ENCODE peak calls at places on chromosomes 1 and 21, in eight cellular contexts. S is psoas muscle, I is heart left ventricle, Y is mesendoderm, T is fibroblast of villous mesenchyme, W is epithelial cell of esophagus, O is OCI-LY7, H is fibroblast of mammary gland. R is an unnamed sample.

GRCh38 chr1:66395202-66396061 is 138.5 kb upstream of the SGIP1 start:
- DNase-seq in O (no peak), H (peak), Y (no peak), S (no peak), I (no peak), T (no peak), W (no peak), R (no peak)

GRCh38 chr21:26845066-26845749 is at the start of gene ADAMTS1:
- DNase-seq in W (peak), Y (peak), T (peak), H (peak), S (peak), O (no peak), I (peak), R (no peak)

GRCh38 chr1:67803380-67804279 is 29.6 kb downstream of the GNG12 start:
- DNase-seq in Y (no peak), O (no peak), S (no peak), I (no peak), H (peak), W (peak), T (peak), R (no peak)

GRCh38 chr21:35562876-35563275 is 497.4 kb downstream of the SETD4 start:
- DNase-seq in I (no peak), Y (no peak), S (no peak), H (peak), W (no peak), T (peak), O (no peak), R (no peak)

GRCh38 chr1:10867914-10868598 is 71.6 kb upstream of the CASZ1 start:
- DNase-seq in H (no peak), T (no peak), I (no peak), O (no peak), W (no peak), Y (no peak), S (peak), R (no peak)

GRCh38 chr1:155648207-155649147 is 38.5 kb downstream of the MSTO1 start:
- DNase-seq in W (peak), I (no peak), T (peak), Y (peak), S (no peak), O (peak), H (peak), R (no peak)

GRCh38 chr21:46171996-46172862 is 12.0 kb downstream of the SPATC1L start:
- DNase-seq in H (no peak), O (peak), S (no peak), T (no peak), Y (no peak), W (no peak), I (peak), R (no peak)

GRCh38 chr1:230365723-230366307 is 60.3 kb downstream of the PGBD5 start:
- DNase-seq in W (no peak), H (no peak), I (no peak), S (no peak), T (no peak), Y (peak), O (no peak), R (no peak)

GRCh38 chr1:110606784-110607662 is 865 bp upstream of the KCNA2 start:
- DNase-seq in I (no peak), Y (peak), T (no peak), H (no peak), S (no peak), W (no peak), O (no peak), R (peak)

GRCh38 chr1:175824079-175824478 is 80.7 kb upstream of the TNR start:
- DNase-seq in I (no peak), Y (peak), W (no peak), S (no peak), T (no peak), H (peak), O (peak), R (no peak)

GRCh38 chr1:229272164-229273158 is 1.6 kb downstream of the RAB4A start:
- DNase-seq in T (no peak), O (no peak), W (peak), I (no peak), S (no peak), Y (no peak), H (peak), R (no peak)

GRCh38 chr1:220278991-220279390 is 6.7 kb upstream of the RAB3GAP2 start:
- DNase-seq in T (peak), Y (no peak), W (no peak), O (no peak), S (no peak), H (no peak), I (no peak), R (no peak)

GRCh38 chr1:116432655-116433282 is 59.7 kb downstream of the ATP1A1 start:
- DNase-seq in T (no peak), Y (no peak), O (no peak), H (no peak), W (no peak), I (no peak), S (no peak), R (no peak)

GRCh38 chr1:227894831-227895451 is 52.8 kb downstream of the WNT9A start:
- DNase-seq in W (no peak), O (no peak), T (no peak), I (no peak), S (peak), H (no peak), Y (no peak), R (no peak)

GRCh38 chr1:208977861-208978260 is 605.7 kb upstream of the CAMK1G start:
- DNase-seq in W (peak), S (no peak), Y (no peak), I (no peak), T (no peak), O (no peak), H (peak), R (no peak)

GRCh38 chr1:166730299-166730888 is 108.9 kb upstream of the POGK start:
- DNase-seq in H (no peak), Y (peak), I (no peak), O (no peak), W (peak), T (no peak), S (no peak), R (no peak)

GRCh38 chr1:238606896-238607295 is 716.2 kb upstream of the ZP4 start:
- DNase-seq in Y (no peak), I (no peak), H (peak), S (no peak), O (no peak), W (peak), T (peak), R (no peak)

GRCh38 chr1:207389728-207390464 is 64.2 kb upstream of the CR2 start:
- DNase-seq in I (no peak), S (no peak), Y (no peak), W (peak), H (peak), T (no peak), O (no peak), R (no peak)

GRCh38 chr1:2292725-2293450 is 64.8 kb downstream of the SKI start:
- DNase-seq in I (no peak), S (no peak), Y (no peak), O (no peak), W (no peak), T (no peak), H (no peak), R (no peak)

GRCh38 chr1:239361403-239361802 is 25.0 kb upstream of the CHRM3 start:
- DNase-seq in H (peak), T (peak), Y (no peak), I (no peak), S (no peak), W (peak), O (no peak), R (no peak)

GRCh38 chr1:13927736-13928135 is 227.7 kb downstream of the PRDM2 start:
- DNase-seq in T (no peak), I (no peak), Y (no peak), S (no peak), W (no peak), O (no peak), H (no peak), R (no peak)

GRCh38 chr1:154400381-154400801 is 4.8 kb upstream of the IL6R start:
- DNase-seq in Y (no peak), O (no peak), S (no peak), W (no peak), H (no peak), I (no peak), T (no peak), R (no peak)

GRCh38 chr1:156496211-156496761 is 4.3 kb downstream of the MEF2D start:
- DNase-seq in T (peak), H (peak), W (no peak), S (no peak), O (peak), Y (no peak), I (peak), R (no peak)

GRCh38 chr1:155717041-155717440 is 28.1 kb downstream of the DAP3 start:
- DNase-seq in Y (no peak), S (no peak), H (no peak), O (peak), T (no peak), I (no peak), W (no peak), R (no peak)

GRCh38 chr1:45326627-45327591 is at the start of gene HPDL:
- DNase-seq in Y (peak), T (peak), W (peak), H (peak), I (peak), O (peak), S (peak), R (peak)

GRCh38 chr1:46571691-46572225 is 20.3 kb upstream of the KNCN start:
- DNase-seq in T (no peak), H (no peak), W (no peak), I (no peak), Y (no peak), S (no peak), O (no peak), R (no peak)

GRCh38 chr1:16026723-16027484 is 5.1 kb downstream of the CLCNKA start:
- DNase-seq in I (no peak), T (peak), O (no peak), W (no peak), H (no peak), Y (peak), S (peak), R (no peak)

GRCh38 chr21:27681841-27682240 is 715.0 kb upstream of the ADAMTS5 start:
- DNase-seq in O (no peak), W (peak), H (peak), T (no peak), S (no peak), Y (no peak), I (no peak), R (no peak)

GRCh38 chr1:45373573-45373972 is 33.3 kb upstream of the MUTYH start:
- DNase-seq in O (no peak), H (no peak), S (no peak), T (no peak), I (no peak), Y (no peak), W (no peak), R (no peak)

GRCh38 chr1:16120411-16120810 is 35.5 kb downstream of the EPHA2 start:
- DNase-seq in W (no peak), S (no peak), O (no peak), I (peak), H (no peak), T (peak), Y (peak), R (no peak)

DNA sequence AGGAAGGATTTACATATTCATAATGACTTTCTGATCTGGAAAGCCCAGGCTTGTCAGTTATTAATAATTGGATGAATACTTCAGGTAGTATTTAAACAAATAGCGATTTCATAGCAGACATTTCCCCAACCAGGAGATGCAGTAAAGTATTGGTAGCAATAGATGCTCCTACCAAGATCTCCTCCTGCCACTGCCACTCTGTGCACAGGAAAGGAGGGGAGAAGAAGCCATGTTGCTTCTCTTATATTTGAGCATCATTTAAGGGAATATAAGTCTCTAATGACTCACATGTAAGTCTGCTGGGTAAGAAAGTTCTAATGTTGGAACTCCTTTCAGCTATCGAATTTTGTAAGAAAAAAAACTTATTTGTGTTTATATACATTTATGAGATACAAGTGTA is 420 bp upstream of the IFI16 start:
- DNase-seq in S (no peak), I (no peak), W (no peak), Y (no peak), H (no peak), O (peak), T (no peak), R (no peak)
- H3K4me3 ChIP-seq in S (peak), I (no peak), W (no peak), Y (no peak), H (peak), O (peak), T (peak), R (peak)

GRCh38 chr1:100077525-100077924 is 55.2 kb downstream of the SASS6 start:
- DNase-seq in I (no peak), W (no peak), S (no peak), Y (no peak), T (no peak), H (no peak), O (no peak), R (no peak)
- H3K4me3 ChIP-seq in I (no peak), W (no peak), S (no peak), Y (no peak), T (no peak), H (no peak), O (no peak), R (no peak)

DNA sequence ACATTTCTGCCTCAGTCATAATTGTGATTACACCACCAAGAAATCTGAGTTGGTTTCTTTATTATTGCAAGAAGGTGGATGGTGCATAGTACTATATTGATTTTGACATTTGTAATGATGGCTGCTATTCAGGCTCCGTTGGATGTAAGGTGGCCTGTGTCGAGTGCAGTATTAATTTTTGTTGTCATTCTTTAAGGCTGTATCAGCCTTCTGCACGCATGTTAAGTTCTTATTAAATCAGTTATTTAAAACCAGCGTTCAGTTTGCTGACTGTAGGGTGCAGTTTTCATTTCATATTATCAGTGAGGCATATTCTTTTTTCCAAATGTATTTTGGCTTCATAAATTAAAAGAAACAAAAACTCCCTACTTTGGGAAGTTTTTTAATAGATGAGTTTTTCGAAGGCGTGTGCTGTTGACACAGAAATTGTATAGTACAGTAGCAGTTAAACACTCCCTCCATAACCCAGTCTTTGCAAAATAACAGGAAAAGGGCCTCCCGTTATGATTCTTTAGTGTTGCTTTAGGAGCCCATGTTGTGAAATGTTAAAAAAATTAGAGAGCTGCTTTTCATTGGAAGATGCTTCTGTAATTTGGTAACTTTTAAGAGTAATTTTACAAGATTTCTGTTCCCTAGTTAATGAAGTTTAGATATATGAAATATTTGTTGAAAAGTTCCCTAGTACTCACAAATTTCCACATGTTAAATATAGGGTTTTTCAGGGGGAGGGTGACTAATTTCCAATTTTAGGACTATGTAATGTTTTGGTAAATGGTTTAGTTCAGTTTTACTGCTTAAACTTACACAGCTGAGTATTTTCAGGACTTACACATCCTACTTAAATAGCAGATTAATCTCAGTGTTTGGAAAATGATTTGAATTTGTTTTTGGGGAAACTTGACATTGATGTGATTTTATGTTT is 1.9 kb downstream of the CAMSAP2 start:
- DNase-seq in T (peak), H (no peak), Y (no peak), S (no peak), O (peak), W (no peak), I (no peak), R (no peak)
- H3K4me3 ChIP-seq in T (peak), H (peak), Y (peak), S (peak), O (peak), W (peak), I (peak), R (no peak)

DNA sequence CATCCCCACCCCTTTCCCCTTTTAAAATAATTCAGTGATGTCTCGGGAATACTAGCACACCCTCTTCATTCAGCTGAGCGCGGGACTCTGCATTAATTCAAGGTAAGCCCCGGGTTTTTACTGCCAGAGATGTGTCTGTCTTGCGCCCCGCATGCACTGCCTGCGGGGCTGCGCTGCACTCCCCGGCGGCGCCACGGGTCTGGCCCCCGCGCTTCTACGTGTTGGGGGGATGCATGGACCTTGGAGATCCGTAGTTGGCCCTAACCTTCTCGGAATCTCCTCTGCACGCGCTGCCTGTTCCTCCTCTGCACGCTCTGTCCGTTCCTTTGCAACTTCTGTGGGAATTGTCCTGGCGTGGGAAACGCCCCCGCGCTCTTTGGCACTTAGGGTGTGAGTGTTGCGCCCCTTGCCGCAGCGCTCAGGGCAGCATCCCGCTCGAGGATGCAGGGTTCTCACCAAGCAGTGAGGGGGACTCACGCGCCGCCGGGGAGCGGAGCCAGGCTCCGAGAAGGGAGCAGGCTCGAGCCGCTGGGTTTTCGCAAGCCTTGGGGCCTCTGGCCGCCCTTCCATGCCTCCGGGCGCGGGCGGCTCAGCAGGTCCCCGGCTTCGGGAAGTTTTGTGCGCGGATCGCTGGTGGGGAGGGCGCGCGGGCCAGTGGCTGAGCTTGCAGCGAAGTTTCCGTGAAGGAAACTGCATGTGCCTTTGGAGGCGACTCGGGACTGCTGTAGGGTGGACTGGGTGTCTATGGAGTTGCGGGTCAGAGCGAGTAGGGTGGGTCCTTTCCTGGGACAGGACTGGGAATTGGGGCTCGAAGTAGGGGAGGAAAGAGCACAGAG is 165.1 kb upstream of the CACNA1E start:
- DNase-seq in I (no peak), Y (peak), O (no peak), H (no peak), T (no peak), W (peak), S (no peak), R (no peak)
- H3K4me3 ChIP-seq in I (no peak), Y (peak), O (no peak), H (no peak), T (no peak), W (no peak), S (peak), R (peak)

DNA sequence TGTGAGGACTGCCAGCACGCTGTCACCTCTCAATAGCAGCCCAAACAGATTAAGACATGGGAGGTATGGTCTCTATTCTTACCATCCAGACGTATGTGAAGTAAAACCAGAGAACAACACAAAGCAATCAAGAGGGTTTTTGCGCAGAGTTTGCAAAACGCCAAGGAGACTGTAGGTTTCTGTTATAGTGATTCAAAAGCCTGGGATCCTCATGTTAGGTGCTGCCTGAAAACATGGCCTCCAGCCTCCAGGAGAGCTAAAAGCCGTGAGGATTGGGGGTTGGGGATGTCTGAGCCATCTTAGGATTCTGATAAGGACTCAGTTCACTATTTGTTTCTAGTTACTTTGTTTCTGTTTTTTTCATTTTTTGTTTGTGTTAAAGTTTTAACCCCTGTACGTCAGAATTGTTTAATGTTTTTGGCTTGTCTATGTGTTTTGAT is 4.2 kb upstream of the CCT8 start:
- DNase-seq in O (peak), S (no peak), T (peak), W (peak), Y (no peak), H (peak), I (no peak), R (no peak)
- H3K4me3 ChIP-seq in O (peak), S (peak), T (peak), W (peak), Y (no peak), H (peak), I (peak), R (peak)

R was measured in CD4-positive, alpha-beta memory T cell.